ENCODE peak calls at places on chromosomes 16 and 17, in five cellular contexts. Z, C, P, X and N are unnamed samples.

GRCh38 chr16:75087040-75087979 is 29.3 kb downstream of the LDHD start:
- DNase-seq in Z (no peak), C (no peak), P (no peak), X (no peak), N (no peak)

GRCh38 chr17:45262516-45263476 is 902 bp upstream of the SPATA32 start:
- DNase-seq in Z (no peak), C (no peak), P (no peak), X (no peak), N (no peak)

GRCh38 chr16:70162041-70162451 is 11.5 kb upstream of the CLEC18C start:
- DNase-seq in Z (no peak), C (no peak), P (peak; percentile 22), X (no peak), N (no peak)

GRCh38 chr17:2608350-2608913 is 15.0 kb downstream of the PAFAH1B1 start:
- DNase-seq in Z (no peak), C (no peak), P (no peak), X (no peak), N (no peak)

GRCh38 chr16:6777624-6778023 is 555.0 kb upstream of the RBFOX1 start:
- DNase-seq in Z (no peak), C (no peak), P (no peak), X (no peak), N (no peak)

GRCh38 chr16:85366031-85366763 is 246.9 kb upstream of the GSE1 start:
- DNase-seq in Z (no peak), C (no peak), P (no peak), X (peak; percentile 70), N (no peak)

GRCh38 chr17:65177901-65178300 is 40.7 kb downstream of the RGS9 start:
- DNase-seq in Z (no peak), C (peak; percentile 21), P (no peak), X (no peak), N (no peak)

GRCh38 chr17:42436401-42436800 is 13.3 kb upstream of the CAVIN1 start:
- DNase-seq in Z (no peak), C (no peak), P (no peak), X (no peak), N (no peak)

GRCh38 chr17:43578699-43579569 is 32.8 kb upstream of the ETV4 start:
- DNase-seq in Z (no peak), C (peak; percentile 65), P (no peak), X (peak; percentile 51), N (peak; percentile 54)

GRCh38 chr17:75124041-75124818 is 7.3 kb downstream of the NT5C start:
- DNase-seq in Z (peak; percentile 99), C (no peak), P (peak; percentile 89), X (no peak), N (peak; percentile 95)

GRCh38 chr17:3012926-3013581 is 50.4 kb downstream of the OR1D5 start:
- DNase-seq in Z (peak; percentile 26), C (peak; percentile 82), P (peak; percentile 45), X (peak; percentile 80), N (peak; percentile 85)

GRCh38 chr16:89402962-89403361 is 87.4 kb downstream of the ANKRD11 start:
- DNase-seq in Z (no peak), C (peak; percentile 28), P (no peak), X (no peak), N (peak; percentile 61)

GRCh38 chr16:87056551-87056950 is 260.6 kb downstream of the C16orf95 start:
- DNase-seq in Z (no peak), C (no peak), P (no peak), X (no peak), N (no peak)

GRCh38 chr16:324451-325334 is 27.8 kb downstream of the AXIN1 start:
- DNase-seq in Z (no peak), C (peak; percentile 14), P (no peak), X (no peak), N (peak; percentile 71)

GRCh38 chr17:2453325-2453724 is 52.5 kb upstream of the MNT start:
- DNase-seq in Z (no peak), C (no peak), P (no peak), X (no peak), N (no peak)

GRCh38 chr17:6455321-6455705 is 11.1 kb downstream of the PIMREG start:
- DNase-seq in Z (no peak), C (peak; percentile 78), P (no peak), X (peak; percentile 78), N (peak; percentile 63)

GRCh38 chr17:41492771-41493170 is 3.1 kb upstream of the KRT36 start:
- DNase-seq in Z (no peak), C (no peak), P (no peak), X (no peak), N (peak; percentile 50)

GRCh38 chr17:61568219-61569072 is 22.6 kb downstream of the NACA2 start:
- DNase-seq in Z (peak; percentile 95), C (no peak), P (peak; percentile 85), X (no peak), N (no peak)

GRCh38 chr16:53216798-53217197 is 162.0 kb downstream of the CHD9 start:
- DNase-seq in Z (no peak), C (no peak), P (no peak), X (no peak), N (no peak)

GRCh38 chr17:4230142-4230541 is 33.6 kb downstream of the ANKFY1 start:
- DNase-seq in Z (peak; percentile 31), C (no peak), P (no peak), X (no peak), N (no peak)

GRCh38 chr17:31224366-31224765 is 72.7 kb downstream of the OMG start:
- DNase-seq in Z (no peak), C (no peak), P (no peak), X (no peak), N (no peak)

GRCh38 chr16:67389911-67390815 is 3.1 kb downstream of the TPPP3 start:
- DNase-seq in Z (no peak), C (no peak), P (no peak), X (no peak), N (no peak)

GRCh38 chr16:1005286-1005685 is 23.7 kb downstream of the SOX8 start:
- DNase-seq in Z (no peak), C (no peak), P (no peak), X (no peak), N (no peak)

GRCh38 chr16:4594433-4595410 is 20.0 kb downstream of the UBALD1 start:
- DNase-seq in Z (no peak), C (no peak), P (no peak), X (no peak), N (no peak)

GRCh38 chr16:10027553-10027952 is 154.7 kb downstream of the GRIN2A start:
- DNase-seq in Z (no peak), C (no peak), P (no peak), X (no peak), N (no peak)

GRCh38 chr17:59476413-59476812 is 89.0 kb upstream of the DHX40 start:
- DNase-seq in Z (no peak), C (no peak), P (no peak), X (no peak), N (no peak)

GRCh38 chr16:86375370-86375769 is 135.0 kb upstream of the FOXF1 start:
- DNase-seq in Z (no peak), C (no peak), P (no peak), X (no peak), N (no peak)

GRCh38 chr16:78894872-78895271 is 705.7 kb downstream of the MAF start:
- DNase-seq in Z (no peak), C (no peak), P (no peak), X (no peak), N (no peak)

GRCh38 chr16:69084301-69084700 is 21.2 kb upstream of the HAS3 start:
- DNase-seq in Z (no peak), C (no peak), P (no peak), X (no peak), N (no peak)

GRCh38 chr17:43853546-43853945 is 6.6 kb downstream of the CD300LG start:
- DNase-seq in Z (no peak), C (no peak), P (no peak), X (no peak), N (no peak)

GRCh38 chr16:50255538-50255937 is 10.8 kb upstream of the ADCY7 start:
- DNase-seq in Z (no peak), C (no peak), P (no peak), X (no peak), N (no peak)
- H3K4me3 ChIP-seq in Z (no peak overlapping the region), C (no peak overlapping the region), P (no peak overlapping the region), X (no peak overlapping the region), N (no peak overlapping the region)

DNA sequence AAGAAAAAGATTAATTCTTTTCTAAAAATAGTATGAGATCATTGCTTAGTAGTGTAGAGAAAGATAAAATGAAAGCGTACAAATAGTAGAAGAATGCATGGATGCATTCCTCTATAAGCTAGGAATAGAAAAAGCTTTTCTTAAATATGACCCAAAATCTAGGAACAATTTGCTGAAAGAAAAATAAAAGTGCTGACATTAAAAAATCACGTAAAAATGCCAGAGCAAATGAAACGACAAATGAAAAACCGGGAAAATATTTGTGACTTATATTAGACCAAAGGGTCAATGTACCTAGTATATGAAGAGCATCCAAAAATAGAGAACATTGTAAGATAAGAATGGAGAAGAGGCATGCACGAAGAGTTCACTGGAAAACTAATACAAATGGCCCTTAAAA is 149.5 kb upstream of the MON1B start:
- DNase-seq in Z (no peak), C (no peak), P (no peak), X (no peak), N (no peak)
- H3K27ac ChIP-seq in Z (no peak overlapping the region), C (no peak overlapping the region), P (no peak overlapping the region), X (no peak overlapping the region), N (no peak overlapping the region)

GRCh38 chr17:81388612-81389367 is 6.5 kb upstream of the BAHCC1 start:
- DNase-seq in Z (no peak), C (no peak), P (no peak), X (peak; percentile 80), N (no peak)

GRCh38 chr17:81388091-81388611 is 7.1 kb upstream of the BAHCC1 start:
- DNase-seq in Z (no peak), C (no peak), P (no peak), X (no peak), N (no peak)

GRCh38 chr17:81390436-81391214 is 4.6 kb upstream of the BAHCC1 start:
- DNase-seq in Z (no peak), C (no peak), P (no peak), X (no peak), N (no peak)

GRCh38 chr17:81390029-81390428 is 5.2 kb upstream of the BAHCC1 start:
- DNase-seq in Z (no peak), C (no peak), P (no peak), X (no peak), N (no peak)

DNA sequence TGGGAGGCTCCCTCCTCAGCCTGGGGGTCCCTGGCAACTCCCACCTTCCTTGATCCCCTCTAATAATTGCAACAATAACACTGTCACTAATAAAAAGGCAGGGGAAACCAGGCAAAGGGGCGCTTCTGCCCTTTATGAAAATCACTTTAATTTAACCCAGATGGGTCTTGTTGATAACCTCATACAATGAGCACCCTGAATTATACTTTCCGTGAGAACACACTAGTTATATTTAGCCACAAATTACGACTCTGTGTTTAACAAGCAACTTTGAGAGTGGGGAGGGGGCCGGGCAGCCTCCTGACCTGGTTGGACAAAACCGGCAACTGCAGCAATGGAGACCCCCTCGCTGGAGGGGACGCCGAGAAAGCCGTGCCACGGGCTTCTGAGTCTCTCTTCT is 5.7 kb upstream of the BAHCC1 start:
- DNase-seq in Z (no peak), C (no peak), P (no peak), X (no peak), N (no peak)
- H3K4me1 ChIP-seq in Z (peaks cover 74% of the 10 kb centered on the region), C (peaks cover 30% of the 10 kb centered on the region), P (peaks cover 74% of the 10 kb centered on the region), X (peaks cover 66% of the 10 kb centered on the region), N (peaks cover 11% of the 10 kb centered on the region)

DNA sequence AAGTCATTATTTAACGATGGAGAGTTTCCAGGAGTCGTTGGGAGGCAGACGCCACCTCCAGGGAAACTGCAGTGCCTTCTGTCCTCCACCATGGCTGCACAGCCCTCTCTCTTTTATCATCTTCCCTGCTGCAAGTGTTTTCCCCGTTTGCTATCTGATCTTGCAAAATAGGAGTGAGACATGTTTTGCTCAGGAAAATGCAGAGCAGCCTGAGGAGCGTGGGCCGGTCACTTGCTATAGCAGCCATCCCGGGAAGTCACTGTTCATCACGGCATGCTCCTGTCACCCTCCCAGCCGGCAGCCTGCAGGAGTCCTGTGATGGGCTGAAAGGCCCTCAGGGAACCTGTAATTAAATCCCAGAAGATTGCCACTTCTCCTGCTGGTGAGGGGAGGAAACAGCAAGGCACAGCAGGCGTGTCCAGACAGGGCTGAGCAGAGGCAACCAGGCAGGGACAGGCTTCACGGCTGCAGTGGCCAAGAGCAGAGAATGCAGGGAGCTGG is 143.1 kb downstream of the GSG1L start:
- DNase-seq in Z (peak; percentile 35), C (no peak), P (no peak), X (peak; percentile 79), N (no peak)
- H3K4me3 ChIP-seq in Z (no peak overlapping the region), C (no peak overlapping the region), P (no peak overlapping the region), X (no peak overlapping the region), N (no peak overlapping the region)